ENCODE peak calls at places on chromosomes 2 and 18, in five cellular contexts. I, R, C, E and U are unnamed samples.

GRCh38 chr2:20579866-20580265 is 71.0 kb downstream of the HS1BP3 start:
- DNase-seq in C (no peak), I (no peak), E (peak), R (no peak), U (no peak)

GRCh38 chr2:43356774-43357173 is 130.4 kb upstream of the ZFP36L2 start:
- DNase-seq in C (no peak), I (peak), E (no peak), R (no peak), U (no peak)

GRCh38 chr2:3377279-3377611 is 373 bp downstream of the EIPR1 start:
- DNase-seq in I (peak), E (no peak), C (peak), R (no peak), U (no peak)

GRCh38 chr2:39837856-39838453 is 58.9 kb upstream of the THUMPD2 start:
- DNase-seq in R (peak), C (peak), E (peak), I (peak), U (peak)

GRCh38 chr18:76463358-76463757 is 31.7 kb downstream of the ZNF516 start:
- DNase-seq in I (no peak), R (no peak), C (no peak), E (no peak), U (no peak)

GRCh38 chr2:224442092-224442999 is 40.4 kb upstream of the FAM124B start:
- DNase-seq in C (no peak), R (peak), E (no peak), I (no peak), U (no peak)

GRCh38 chr2:199407421-199407820 is 50.3 kb downstream of the SATB2 start:
- DNase-seq in E (no peak), C (no peak), I (no peak), R (no peak), U (no peak)

GRCh38 chr18:74368901-74369705 is 53.5 kb downstream of the C18orf63 start:
- DNase-seq in I (no peak), C (no peak), R (no peak), E (no peak), U (no peak)

GRCh38 chr2:71282493-71282892 is 49.1 kb upstream of the ZNF638 start:
- DNase-seq in R (no peak), C (no peak), I (no peak), E (no peak), U (no peak)

GRCh38 chr2:212686285-212686895 is 147.8 kb upstream of the ERBB4 start:
- DNase-seq in C (peak), E (peak), R (peak), I (peak), U (peak)

GRCh38 chr2:101307950-101308431 is 510 bp downstream of the RNF149 start:
- DNase-seq in E (no peak), C (no peak), R (peak), I (no peak), U (no peak)

GRCh38 chr18:79393181-79393598 is 2.5 kb upstream of the NFATC1 start:
- DNase-seq in I (no peak), E (no peak), C (no peak), R (no peak), U (no peak)

GRCh38 chr2:143553261-143553660 is 424.0 kb downstream of the ARHGAP15 start:
- DNase-seq in C (no peak), I (peak), E (no peak), R (no peak), U (no peak)

GRCh38 chr2:231272961-231273360 is 74.5 kb downstream of the ARMC9 start:
- DNase-seq in R (no peak), C (no peak), I (no peak), E (no peak), U (no peak)

GRCh38 chr2:5546176-5546575 is 146.0 kb upstream of the SOX11 start:
- DNase-seq in E (no peak), I (peak), C (no peak), R (no peak), U (no peak)

GRCh38 chr2:241272298-241272721 is 43.2 kb downstream of the HDLBP start:
- DNase-seq in R (peak), I (no peak), E (peak), C (peak), U (no peak)

GRCh38 chr2:241271641-241272297 is 43.7 kb downstream of the HDLBP start:
- DNase-seq in I (peak), E (peak), C (peak), R (peak), U (peak)

GRCh38 chr2:241269707-241270520 is 45.6 kb downstream of the HDLBP start:
- DNase-seq in I (no peak), E (peak), R (peak), C (no peak), U (no peak)

GRCh38 chr2:241268716-241269445 is 46.6 kb downstream of the HDLBP start:
- DNase-seq in C (no peak), I (peak), E (no peak), R (no peak), U (peak)

GRCh38 chr2:241270531-241270930 is 44.9 kb downstream of the HDLBP start:
- DNase-seq in E (no peak), I (no peak), C (no peak), R (no peak), U (no peak)
- H3K4me3 ChIP-seq in E (peak), I (peak), C (no peak), R (peak), U (peak)

DNA sequence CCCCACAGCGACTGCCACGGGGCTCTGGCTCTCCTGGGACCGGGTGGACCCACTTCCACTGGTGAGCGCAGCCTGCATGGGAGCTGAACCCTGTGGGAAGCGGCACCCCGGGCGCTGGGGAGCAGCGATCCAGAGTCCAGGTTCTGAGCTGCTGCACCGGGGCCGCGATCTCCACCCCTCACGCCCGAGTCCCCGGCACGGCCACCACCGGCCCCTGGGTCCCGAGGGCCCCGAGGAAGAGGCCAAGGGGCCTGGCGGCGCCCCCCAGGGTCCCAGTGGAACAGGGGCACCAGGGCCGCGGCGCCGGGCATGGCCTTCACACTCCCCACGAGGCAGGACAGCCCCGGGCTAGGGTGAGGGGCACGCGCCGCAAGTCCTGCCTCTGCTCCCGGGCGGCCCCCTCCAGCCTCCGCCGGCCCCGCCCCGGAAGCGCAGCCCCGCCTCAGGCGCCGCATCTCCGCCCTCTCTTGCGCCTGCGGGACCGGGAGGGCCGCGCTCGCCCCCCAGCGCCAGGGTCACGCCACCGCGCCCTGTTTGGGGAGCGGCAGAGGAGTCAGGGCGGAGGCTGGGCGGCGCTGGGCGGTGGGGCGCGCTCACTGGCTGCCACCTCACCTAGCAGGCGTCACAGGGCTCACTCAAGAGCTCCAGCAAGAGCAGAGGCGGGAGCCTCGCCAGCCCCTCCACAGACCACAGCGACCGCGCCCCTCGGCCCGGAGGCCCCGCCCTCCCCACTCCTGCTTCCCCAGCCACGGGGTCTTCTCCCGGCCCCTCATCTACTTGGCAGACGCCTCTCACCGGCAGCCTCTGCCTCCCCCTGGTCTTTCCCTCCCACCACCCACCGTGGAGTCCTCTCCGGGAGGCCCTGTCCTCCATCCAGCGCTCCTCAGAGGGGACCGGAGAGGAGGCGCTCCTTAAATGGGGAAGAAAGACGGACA is 26.8 kb downstream of the THAP4 start:
- DNase-seq in I (peak), E (peak), C (peak), R (peak), U (peak)
- TF ChIP-seq CTCF in I (peak), E (no peak), C (peak), R (peak), U (peak)

DNA sequence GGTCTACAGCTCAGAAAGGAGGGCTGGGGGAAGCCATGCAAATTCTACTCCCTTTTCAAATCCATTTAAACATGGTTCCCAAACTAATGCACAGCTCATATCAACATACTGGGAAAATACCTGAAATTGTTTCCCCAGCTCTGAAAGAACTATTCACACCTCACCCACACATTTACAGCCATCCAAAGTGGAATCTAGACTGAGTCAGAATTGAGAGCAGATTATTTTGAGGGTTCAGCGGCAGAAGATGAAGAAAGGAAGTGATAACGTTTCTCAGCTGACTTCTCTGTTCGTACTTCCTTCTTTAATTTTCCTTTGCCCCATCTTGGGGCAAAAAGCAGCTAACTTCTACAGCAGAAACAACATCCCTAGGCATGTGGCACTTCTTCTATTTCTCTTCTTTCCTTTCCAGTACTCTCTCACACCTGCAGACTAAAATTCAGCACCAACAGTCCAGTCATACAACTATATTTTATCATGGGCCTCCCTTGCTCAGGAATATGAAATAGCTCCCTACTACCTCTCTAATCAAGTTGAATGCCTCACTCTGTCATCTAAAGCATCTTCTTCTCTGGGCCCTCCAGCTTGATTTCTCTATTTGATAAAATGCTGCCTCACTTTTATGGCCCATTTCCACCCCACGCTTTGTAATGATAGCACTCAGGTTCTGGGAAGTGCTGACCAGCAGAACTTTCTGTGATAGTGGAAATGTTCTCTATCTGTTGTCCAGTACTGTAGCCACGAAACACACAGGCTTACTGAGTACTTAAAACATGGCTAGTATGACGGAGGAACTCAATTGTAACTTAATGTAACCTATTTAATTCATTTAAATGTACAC is 35.9 kb downstream of the ARHGAP25 start:
- DNase-seq in R (no peak), E (no peak), I (no peak), C (no peak), U (no peak)
- H3K4me3 ChIP-seq in R (no peak), E (no peak), I (no peak), C (no peak), U (no peak)

DNA sequence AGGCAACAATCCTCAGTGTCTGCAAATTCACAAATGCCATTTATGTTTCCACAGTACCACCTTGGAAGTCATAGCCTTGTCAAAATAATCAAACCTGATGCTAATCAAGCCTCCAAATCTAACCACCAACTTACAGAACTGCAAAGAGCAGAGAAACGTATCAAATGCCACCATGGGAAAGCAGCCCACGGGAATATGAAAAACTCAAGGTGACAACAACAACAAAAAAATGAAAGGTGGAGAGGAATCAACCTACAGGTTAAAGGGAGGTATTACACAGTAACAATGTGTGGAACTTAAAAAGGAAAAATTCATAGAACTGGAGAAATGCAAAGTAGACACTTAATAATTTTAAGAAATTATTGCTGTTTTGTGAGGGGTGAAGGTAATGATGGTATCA is 46.7 kb downstream of the CD226 start:
- DNase-seq in I (no peak), C (no peak), R (no peak), E (no peak), U (no peak)
- TF ChIP-seq CTCF in I (no peak), C (no peak), R (no peak), E (no peak), U (no peak)